ENCODE peak calls at places on chromosomes 2 and 18, in six cellular contexts. W is left lung, O is Karpas-422, X is AG09309, G is choroid plexus epithelial cell, Y is brain microvascular endothelial cell. N is an unnamed sample.

GRCh38 chr2:128474962-128475361 is 156.3 kb upstream of the HS6ST1 start:
- DNase-seq in X (no peak), Y (no peak), G (no peak), O (no peak), W (no peak), N (no peak)

GRCh38 chr2:47666332-47666731 is 116.6 kb upstream of the MSH6 start:
- DNase-seq in X (no peak), W (no peak), O (no peak), G (no peak), Y (no peak), N (no peak)

GRCh38 chr2:201261471-201261870 is 1.1 kb downstream of the CASP8 start:
- DNase-seq in X (no peak), O (peak), G (no peak), W (no peak), Y (no peak), N (no peak)

GRCh38 chr2:241490825-241491505 is 17.4 kb downstream of the STK25 start:
- DNase-seq in Y (no peak), X (no peak), O (no peak), W (no peak), G (no peak), N (no peak)

GRCh38 chr2:23434721-23435121 is 49.7 kb downstream of the KLHL29 start:
- DNase-seq in G (no peak), X (no peak), Y (no peak), O (no peak), W (no peak), N (no peak)

GRCh38 chr2:189549440-189549832 is 31.1 kb downstream of the SLC40A1 start:
- DNase-seq in O (no peak), Y (no peak), X (no peak), G (peak), W (no peak), N (no peak)

GRCh38 chr18:13570856-13571495 is 155.4 kb downstream of the FAM210A start:
- DNase-seq in G (no peak), O (no peak), X (no peak), Y (no peak), W (no peak), N (no peak)

GRCh38 chr2:144505245-144505801 is 14.6 kb downstream of the ZEB2 start:
- DNase-seq in X (no peak), Y (no peak), G (no peak), W (no peak), O (no peak), N (no peak)

GRCh38 chr2:218370410-218371063 is 11.5 kb upstream of the SLC11A1 start:
- DNase-seq in X (peak), G (peak), Y (no peak), W (no peak), O (peak), N (peak)

GRCh38 chr2:126838718-126838985 is 60.0 kb upstream of the TEX51 start:
- DNase-seq in O (no peak), W (no peak), G (no peak), X (no peak), Y (no peak), N (no peak)

GRCh38 chr2:187499941-187500532 is 52.0 kb upstream of the CALCRL start:
- DNase-seq in W (no peak), Y (peak), G (peak), O (peak), X (no peak), N (no peak)

GRCh38 chr2:232142049-232142448 is 180.5 kb downstream of the DIS3L2 start:
- DNase-seq in G (peak), O (peak), Y (peak), X (no peak), W (no peak), N (no peak)

GRCh38 chr2:238669046-238669445 is 178.8 kb upstream of the TWIST2 start:
- DNase-seq in O (no peak), Y (no peak), W (no peak), X (no peak), G (no peak), N (no peak)

GRCh38 chr2:162840598-162841246 is 2.2 kb upstream of the KCNH7 start:
- DNase-seq in Y (peak), X (no peak), G (peak), O (peak), W (no peak), N (peak)

GRCh38 chr2:224142397-224143312 is 103.6 kb upstream of the SERPINE2 start:
- DNase-seq in G (peak), X (peak), W (no peak), O (no peak), Y (peak), N (peak)

GRCh38 chr2:111094686-111095085 is 26.0 kb upstream of the BCL2L11 start:
- DNase-seq in Y (no peak), O (no peak), X (no peak), G (no peak), W (no peak), N (no peak)

GRCh38 chr2:145383961-145384360 is 864.0 kb upstream of the ZEB2 start:
- DNase-seq in O (no peak), G (peak), W (no peak), X (no peak), Y (no peak), N (no peak)

GRCh38 chr2:100161940-100162620 is 19.7 kb upstream of the AFF3 start:
- DNase-seq in X (no peak), G (no peak), Y (no peak), W (no peak), O (peak), N (no peak)

GRCh38 chr18:79302120-79302519 is 93.6 kb upstream of the NFATC1 start:
- DNase-seq in O (no peak), W (no peak), X (peak), G (no peak), Y (no peak), N (no peak)

GRCh38 chr2:20593072-20594034 is 57.5 kb downstream of the HS1BP3 start:
- DNase-seq in X (no peak), Y (peak), G (peak), O (no peak), W (peak), N (peak)

GRCh38 chr2:227511955-227512354 is 40.0 kb downstream of the AGFG1 start:
- DNase-seq in G (no peak), X (no peak), W (no peak), O (no peak), Y (no peak), N (no peak)

GRCh38 chr2:105798595-105798994 is 53.9 kb downstream of the NCK2 start:
- DNase-seq in Y (no peak), G (no peak), O (no peak), X (no peak), W (no peak), N (no peak)

GRCh38 chr2:233816771-233817170 is 37.6 kb downstream of the HJURP start:
- DNase-seq in O (no peak), W (no peak), Y (no peak), X (no peak), G (no peak), N (no peak)

GRCh38 chr2:43707255-43707654 is 31.0 kb upstream of the C1GALT1C1L start:
- DNase-seq in G (peak), X (peak), W (no peak), Y (peak), O (no peak), N (peak)

GRCh38 chr2:33321236-33321731 is 155.2 kb upstream of the RASGRP3 start:
- DNase-seq in W (no peak), G (peak), O (no peak), X (peak), Y (peak), N (no peak)

GRCh38 chr2:85423525-85423924 is 5.0 kb downstream of the SH2D6 start:
- DNase-seq in Y (no peak), W (no peak), X (no peak), G (no peak), O (peak), N (no peak)

GRCh38 chr18:23133860-23134779 is 1.2 kb upstream of the CABLES1 start:
- DNase-seq in W (no peak), G (no peak), Y (no peak), X (no peak), O (no peak), N (no peak)

GRCh38 chr18:37175727-37176126 is 346.8 kb downstream of the KIAA1328 start:
- DNase-seq in G (no peak), X (no peak), W (no peak), Y (no peak), O (no peak), N (no peak)

GRCh38 chr2:238239872-238240760 is at the start of gene HES6:
- DNase-seq in O (peak), G (peak), Y (peak), X (no peak), W (peak), N (peak)

GRCh38 chr2:174051741-174052638 is 86.8 kb upstream of the SP3 start:
- DNase-seq in Y (peak), G (peak), X (no peak), O (no peak), W (no peak), N (no peak)

GRCh38 chr2:199916980-199917379 is 5.9 kb downstream of the C2orf69 start:
- DNase-seq in O (no peak), Y (no peak), X (no peak), G (no peak), W (no peak), N (no peak)

GRCh38 chr2:222033541-222033940 is 265.3 kb downstream of the PAX3 start:
- DNase-seq in O (no peak), G (peak), Y (peak), X (no peak), W (no peak), N (no peak)

GRCh38 chr2:114022360-114023085 is 132.6 kb downstream of the ACTR3 start:
- DNase-seq in W (no peak), Y (peak), O (no peak), G (peak), X (peak), N (peak)

GRCh38 chr2:196170681-196171247 is 614 bp downstream of the STK17B start:
- DNase-seq in O (peak), G (peak), X (no peak), W (peak), Y (peak), N (no peak)

GRCh38 chr2:195636890-195637289 is 20.1 kb upstream of the SLC39A10 start:
- DNase-seq in W (no peak), Y (no peak), G (no peak), X (no peak), O (no peak), N (no peak)

GRCh38 chr18:8498905-8499304 is 110.3 kb upstream of the RAB12 start:
- DNase-seq in Y (no peak), X (no peak), W (no peak), O (no peak), G (no peak), N (no peak)

GRCh38 chr2:60567919-60568874 is 14.7 kb upstream of the BCL11A start:
- DNase-seq in Y (no peak), W (no peak), G (no peak), X (no peak), O (no peak), N (no peak)

GRCh38 chr18:50853863-50854271 is 25.1 kb upstream of the ME2 start:
- DNase-seq in O (no peak), X (no peak), G (peak), W (no peak), Y (peak), N (no peak)

GRCh38 chr2:39787123-39787522 is 8.1 kb upstream of the THUMPD2 start:
- DNase-seq in X (no peak), W (no peak), G (no peak), O (no peak), Y (no peak), N (no peak)

GRCh38 chr2:130799295-130799694 is 37.4 kb upstream of the ARHGEF4 start:
- DNase-seq in G (no peak), Y (no peak), X (no peak), W (no peak), O (no peak), N (no peak)
- H3K4me3 ChIP-seq in G (no peak), Y (no peak), X (no peak), W (no peak), O (no peak), N (no peak)

DNA sequence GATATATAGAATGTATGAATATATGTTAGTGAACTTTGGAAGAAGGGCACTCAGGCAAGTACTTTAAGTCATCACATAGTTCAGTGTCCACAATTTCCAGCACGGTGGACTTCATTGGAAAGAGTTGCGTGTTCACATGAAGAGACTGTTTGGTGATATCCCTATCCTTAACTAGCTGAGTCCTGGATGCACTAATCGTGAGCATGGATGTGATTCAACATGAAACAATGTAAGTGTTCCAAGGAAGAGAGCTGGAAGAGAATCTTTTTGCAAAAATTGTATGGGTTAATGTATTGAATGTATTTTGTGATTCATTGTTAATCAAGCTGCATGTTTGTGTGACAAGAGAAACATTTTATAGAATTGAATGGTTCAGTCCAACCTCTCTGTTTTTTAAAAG is 8.4 kb downstream of the XRCC5 start:
- DNase-seq in G (no peak), X (no peak), W (no peak), Y (no peak), O (no peak), N (no peak)
- H3K4me3 ChIP-seq in G (no peak), X (no peak), W (no peak), Y (no peak), O (no peak), N (no peak)

DNA sequence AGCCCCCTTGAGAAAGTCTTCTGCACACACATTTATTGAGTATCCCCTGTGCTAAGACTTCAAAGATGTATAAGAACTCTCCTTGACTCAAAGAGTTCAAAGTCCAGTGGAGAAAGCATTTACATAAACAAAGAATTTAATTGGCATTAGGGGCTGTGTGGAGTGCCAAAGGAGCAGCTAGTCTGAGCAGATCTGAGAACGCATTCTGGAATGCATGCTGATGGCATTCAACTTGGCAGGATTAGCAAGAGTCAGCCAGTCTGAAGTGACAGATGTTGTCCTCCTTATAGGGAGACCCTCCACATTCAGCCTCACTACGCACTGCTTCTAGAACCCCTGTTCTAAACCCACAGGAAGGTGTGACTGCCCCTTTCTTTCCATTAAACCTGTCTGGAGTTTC is 191.5 kb downstream of the RAD51AP2 start:
- DNase-seq in G (no peak), W (no peak), O (no peak), Y (no peak), X (no peak), N (no peak)
- H3K4me3 ChIP-seq in G (no peak), W (no peak), O (no peak), Y (no peak), X (no peak), N (no peak)

GRCh38 chr2:15092166-15092565 is 459.6 kb downstream of the LRATD1 start:
- DNase-seq in Y (no peak), W (no peak), X (no peak), O (no peak), G (no peak), N (no peak)
- H3K4me3 ChIP-seq in Y (no peak), W (no peak), X (no peak), O (no peak), G (no peak), N (no peak)

GRCh38 chr2:1674276-1674675 is 70.0 kb downstream of the PXDN start:
- DNase-seq in Y (no peak), X (no peak), G (no peak), W (no peak), O (no peak), N (no peak)

GRCh38 chr2:1672738-1673137 is 71.6 kb downstream of the PXDN start:
- DNase-seq in G (no peak), W (no peak), O (no peak), Y (no peak), X (no peak), N (no peak)

GRCh38 chr2:1674766-1675397 is 69.4 kb downstream of the PXDN start:
- DNase-seq in G (no peak), Y (no peak), O (no peak), W (no peak), X (no peak), N (no peak)

GRCh38 chr2:1671916-1672315 is 72.4 kb downstream of the PXDN start:
- DNase-seq in X (no peak), G (no peak), Y (no peak), O (no peak), W (no peak), N (no peak)

GRCh38 chr2:1673160-1673944 is 71.0 kb downstream of the PXDN start:
- DNase-seq in G (no peak), W (no peak), Y (no peak), X (no peak), O (no peak), N (no peak)
- H3K4me3 ChIP-seq in G (no peak), W (no peak), Y (no peak), X (no peak), O (no peak), N (no peak)

GRCh38 chr2:30148850-30149249 is 2.0 kb downstream of the YPEL5 start:
- DNase-seq in Y (no peak), W (no peak), G (no peak), X (no peak), O (no peak), N (no peak)

GRCh38 chr2:30150786-30151185 is 4.0 kb downstream of the YPEL5 start:
- DNase-seq in X (no peak), G (no peak), O (no peak), Y (no peak), W (no peak), N (no peak)

GRCh38 chr2:30147715-30148611 is 1.2 kb downstream of the YPEL5 start:
- DNase-seq in X (no peak), Y (peak), O (peak), W (peak), G (peak), N (no peak)

GRCh38 chr2:30149513-30149912 is 2.7 kb downstream of the YPEL5 start:
- DNase-seq in G (peak), O (no peak), X (no peak), W (no peak), Y (no peak), N (no peak)

GRCh38 chr2:30149976-30150375 is 3.2 kb downstream of the YPEL5 start:
- DNase-seq in Y (no peak), G (no peak), W (no peak), X (no peak), O (no peak), N (no peak)
- H3K4me3 ChIP-seq in Y (no peak), G (no peak), W (no peak), X (no peak), O (no peak), N (no peak)

GRCh38 chr2:240250150-240250984 is 109.9 kb upstream of the OTOS start:
- DNase-seq in W (peak), Y (no peak), G (no peak), X (no peak), O (no peak), N (no peak)

GRCh38 chr2:240249423-240250149 is 109.1 kb upstream of the OTOS start:
- DNase-seq in G (no peak), Y (no peak), O (no peak), W (peak), X (no peak), N (no peak)

GRCh38 chr2:240247241-240247867 is 106.9 kb upstream of the OTOS start:
- DNase-seq in W (no peak), O (no peak), Y (no peak), G (no peak), X (peak), N (no peak)

GRCh38 chr2:240247868-240248820 is 107.7 kb upstream of the OTOS start:
- DNase-seq in O (no peak), Y (no peak), X (no peak), G (no peak), W (peak), N (peak)

DNA sequence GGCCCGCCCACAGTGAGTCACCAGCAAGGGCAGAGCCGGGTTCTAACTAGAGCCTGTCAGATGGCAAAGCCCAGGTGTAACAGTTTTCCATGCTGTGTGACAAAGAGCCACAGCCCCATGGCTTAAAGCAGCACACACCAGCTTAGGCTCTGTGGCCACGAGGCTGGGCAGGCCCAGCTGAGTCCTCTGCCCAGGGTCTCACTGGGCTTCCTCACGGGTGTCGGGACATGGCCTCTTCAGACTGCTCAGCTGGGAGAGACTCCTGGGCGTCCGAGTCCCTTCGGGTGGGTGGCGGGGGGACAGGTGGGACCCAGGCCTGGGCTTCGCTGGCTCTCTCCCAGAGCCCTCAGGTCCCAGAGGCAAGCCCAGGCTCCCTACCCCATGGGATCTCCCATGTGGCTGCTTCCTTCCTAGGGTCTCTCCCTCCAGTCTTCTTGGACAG is 108.5 kb upstream of the OTOS start:
- DNase-seq in Y (no peak), O (no peak), G (no peak), W (no peak), X (no peak), N (no peak)
- H3K4me3 ChIP-seq in Y (no peak), O (no peak), G (no peak), W (no peak), X (no peak), N (no peak)

N was measured in skeletal muscle cell.